ENCODE peak calls at places on chromosome 11, in nine cellular contexts. M, X, C, F, O, A, R, Y and I are unnamed samples.

GRCh38 chr11:87443707-87444106 is 406.0 kb downstream of the TMEM135 start:
- DNase-seq in A (no peak), Y (no peak), X (no peak), C (no peak), R (no peak), F (no peak), O (no peak), M (no peak), I (no peak)

GRCh38 chr11:87097582-87097981 is 59.8 kb downstream of the TMEM135 start:
- DNase-seq in Y (peak; percentile 5), R (peak; percentile 28), M (peak; percentile 40), X (peak; percentile 87), C (no peak), A (peak; percentile 18), O (peak; percentile 22), F (peak; percentile 29), I (peak; percentile 15)

GRCh38 chr11:98101329-98101728 is 919.4 kb upstream of the CNTN5 start:
- DNase-seq in O (no peak), M (no peak), F (no peak), C (no peak), A (no peak), R (no peak), X (no peak), Y (no peak), I (no peak)

GRCh38 chr11:70414341-70415100 is 16.2 kb downstream of the CTTN start:
- DNase-seq in R (no peak), A (no peak), X (no peak), M (no peak), C (no peak), O (no peak), Y (no peak), F (no peak), I (no peak)

GRCh38 chr11:20003357-20003756 is 156.9 kb downstream of the DBX1 start:
- DNase-seq in X (no peak), M (peak; percentile 40), C (no peak), A (no peak), R (no peak), O (no peak), Y (no peak), F (no peak), I (no peak)

GRCh38 chr11:130897262-130898182 is 18.8 kb downstream of the SNX19 start:
- DNase-seq in Y (peak; percentile 64), M (peak; percentile 67), F (peak; percentile 100), C (peak; percentile 65), O (peak; percentile 94), R (peak; percentile 85), X (no peak), A (peak; percentile 83), I (peak; percentile 98)

GRCh38 chr11:64165842-64166635 is at the start of gene MACROD1:
- DNase-seq in F (peak; percentile 75), Y (no peak), C (peak; percentile 93), X (peak; percentile 98), O (peak; percentile 69), A (peak; percentile 71), R (peak; percentile 81), M (peak; percentile 92), I (peak; percentile 76)

GRCh38 chr11:61098778-61099177 is 3.5 kb upstream of the CD5 start:
- DNase-seq in F (no peak), C (no peak), R (no peak), M (no peak), A (no peak), X (no peak), Y (no peak), O (no peak), I (no peak)

GRCh38 chr11:131811380-131811779 is 441.0 kb downstream of the NTM start:
- DNase-seq in M (no peak), F (no peak), R (no peak), Y (no peak), X (no peak), O (no peak), C (no peak), A (no peak), I (no peak)

GRCh38 chr11:8002676-8003075 is 15.5 kb downstream of the EIF3F start:
- DNase-seq in X (no peak), R (no peak), O (no peak), F (no peak), C (no peak), A (no peak), Y (no peak), M (no peak), I (no peak)

GRCh38 chr11:72807021-72807693 is 7.1 kb upstream of the ATG16L2 start:
- DNase-seq in F (peak; percentile 60), O (no peak), C (no peak), M (no peak), R (no peak), Y (no peak), A (peak; percentile 44), X (no peak), I (peak; percentile 73)

GRCh38 chr11:96267490-96268010 is 75.4 kb downstream of the MAML2 start:
- DNase-seq in M (no peak), R (no peak), A (no peak), C (no peak), Y (no peak), O (no peak), F (peak; percentile 54), X (no peak), I (no peak)

GRCh38 chr11:8092587-8093424 is 11.8 kb downstream of the TUB start:
- DNase-seq in O (peak; percentile 72), F (peak; percentile 70), Y (peak; percentile 31), M (peak; percentile 73), R (peak; percentile 77), X (peak; percentile 64), C (peak; percentile 56), A (peak; percentile 63), I (peak; percentile 70)

GRCh38 chr11:14969922-14970323 is 2.2 kb downstream of the CALCA start:
- DNase-seq in F (peak; percentile 15), C (peak; percentile 22), R (no peak), M (peak; percentile 44), X (peak; percentile 58), Y (no peak), A (no peak), O (peak; percentile 25), I (no peak)

GRCh38 chr11:2207212-2207611 is 35.6 kb upstream of the TH start:
- DNase-seq in A (no peak), M (peak; percentile 7), F (no peak), C (no peak), X (no peak), Y (no peak), R (peak; percentile 1), O (no peak), I (no peak)

GRCh38 chr11:35367491-35367890 is 51.9 kb downstream of the SLC1A2 start:
- DNase-seq in X (no peak), M (no peak), A (peak; percentile 75), Y (peak; percentile 38), R (peak; percentile 29), C (no peak), F (peak; percentile 88), O (peak; percentile 87), I (peak; percentile 77)

GRCh38 chr11:34468209-34468841 is 29.6 kb downstream of the CAT start:
- DNase-seq in R (no peak), A (peak; percentile 34), M (peak; percentile 35), X (peak; percentile 54), O (peak; percentile 34), C (no peak), Y (no peak), F (peak; percentile 35), I (peak; percentile 12)

GRCh38 chr11:90309693-90310092 is 86.8 kb upstream of the CHORDC1 start:
- DNase-seq in X (no peak), M (no peak), A (no peak), F (no peak), R (no peak), Y (no peak), O (no peak), C (no peak), I (no peak)

GRCh38 chr11:105466582-105467228 is 143.2 kb upstream of the GRIA4 start:
- DNase-seq in M (no peak), C (no peak), A (peak; percentile 65), O (peak; percentile 89), X (no peak), R (no peak), F (peak; percentile 78), Y (peak; percentile 39), I (peak; percentile 6)

GRCh38 chr11:26330255-26330654 is 1.7 kb upstream of the ANO3 start:
- DNase-seq in R (no peak), F (no peak), X (no peak), A (no peak), M (no peak), O (no peak), C (no peak), Y (no peak), I (no peak)

GRCh38 chr11:67345949-67346819 is 7.2 kb downstream of the POLD4 start:
- DNase-seq in A (peak; percentile 60), R (no peak), O (peak; percentile 27), Y (no peak), M (peak; percentile 70), C (no peak), X (peak; percentile 87), F (peak; percentile 66), I (peak; percentile 83)

GRCh38 chr11:121557348-121557747 is 104.6 kb upstream of the SORL1-AS1 start:
- DNase-seq in O (no peak), A (peak; percentile 76), R (no peak), X (no peak), Y (peak; percentile 74), M (no peak), F (no peak), C (no peak), I (no peak)

GRCh38 chr11:65427691-65428577 is 5.3 kb downstream of the NEAT1 start:
- DNase-seq in Y (no peak), F (peak; percentile 78), O (peak; percentile 68), R (no peak), C (peak; percentile 33), A (peak; percentile 67), M (peak; percentile 64), X (no peak), I (peak; percentile 86)
- TF ChIP-seq CTCF in Y (no peak), F (no peak), O (no peak), R (no peak), C (no peak), A (no peak), M (no peak), X (no peak), I (no peak)

GRCh38 chr11:76564400-76564799 is 106.1 kb downstream of the LRRC32 start:
- DNase-seq in C (no peak), A (no peak), O (no peak), X (no peak), Y (no peak), M (no peak), R (no peak), F (no peak), I (no peak)
- H3K4me3 ChIP-seq in C (no peak overlapping the region), A (no peak overlapping the region), O (no peak overlapping the region), X (no peak overlapping the region), Y (no peak overlapping the region), M (no peak overlapping the region), R (no peak overlapping the region), F (no peak overlapping the region), I (no peak overlapping the region)

GRCh38 chr11:33258631-33259184 is 1.5 kb downstream of the HIPK3 start:
- DNase-seq in C (no peak), F (peak; percentile 70), R (no peak), O (peak; percentile 39), Y (no peak), M (no peak), X (no peak), A (peak; percentile 72), I (peak; percentile 63)
- TF ChIP-seq CTCF in C (no peak), F (no peak), R (no peak), O (no peak), Y (no peak), M (no peak), X (no peak), A (no peak), I (no peak)

DNA sequence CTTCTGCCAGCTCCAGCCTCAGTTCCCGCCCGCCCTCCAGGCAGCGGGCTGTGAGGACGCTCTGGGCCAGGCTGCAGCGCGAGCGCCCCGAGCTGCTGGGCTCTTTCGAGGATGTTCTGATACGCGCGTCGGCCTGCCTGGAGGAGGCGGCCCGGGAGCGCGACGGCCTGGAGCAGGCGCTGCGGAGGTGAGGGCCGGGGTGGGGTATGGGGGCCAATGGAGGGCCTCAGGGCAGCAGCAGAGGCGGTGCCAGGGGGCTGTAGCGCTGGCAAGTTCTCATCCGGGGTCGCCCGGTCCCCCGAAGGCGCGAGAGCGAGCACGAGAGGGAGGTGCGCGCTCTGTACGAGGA is 2.2 kb downstream of the CRACR2B start:
- DNase-seq in O (no peak), X (no peak), R (no peak), Y (no peak), A (no peak), C (no peak), F (no peak), M (no peak), I (no peak)
- H3K4me3 ChIP-seq in O (peak overlapping the region; percentile 42), X (peak overlapping the region; percentile 59), R (peak overlapping the region; percentile 33), Y (peak overlapping the region; percentile 30), A (peak overlapping the region; percentile 43), C (peak overlapping the region; percentile 57), F (no peak overlapping the region), M (no peak overlapping the region), I (no peak overlapping the region)